ENCODE peak calls at places on chromosomes 6 and 20, in eight cellular contexts. One of them, this sample, is unnamed.

GRCh38 chr6:121485359-121485809 is 49.9 kb downstream of the GJA1 start:
- DNase-seq in lower leg skin: no peak
- DNase-seq in dorsolateral prefrontal cortex: no peak
- DNase-seq in cardiac fibroblast: peak; percentile 54
- DNase-seq in GM12865: no peak
- DNase-seq in ovary: no peak
- DNase-seq in stomach: no peak
- DNase-seq in transverse colon: no peak
- DNase-seq in this sample: no peak

GRCh38 chr20:50630578-50631263 is 60.6 kb downstream of the RIPOR3 start:
- DNase-seq in lower leg skin: no peak
- DNase-seq in dorsolateral prefrontal cortex: no peak
- DNase-seq in cardiac fibroblast: no peak
- DNase-seq in GM12865: no peak
- DNase-seq in ovary: no peak
- DNase-seq in stomach: no peak
- DNase-seq in transverse colon: no peak
- DNase-seq in this sample: no peak

GRCh38 chr6:11918739-11919605 is 93.1 kb upstream of the HIVEP1 start:
- DNase-seq in lower leg skin: no peak
- DNase-seq in dorsolateral prefrontal cortex: no peak
- DNase-seq in cardiac fibroblast: no peak
- DNase-seq in GM12865: no peak
- DNase-seq in ovary: no peak
- DNase-seq in stomach: no peak
- DNase-seq in transverse colon: no peak
- DNase-seq in this sample: no peak

GRCh38 chr20:41135187-41135887 is 2.0 kb upstream of the PLCG1 start:
- DNase-seq in lower leg skin: no peak
- DNase-seq in dorsolateral prefrontal cortex: no peak
- DNase-seq in cardiac fibroblast: peak; percentile 46
- DNase-seq in GM12865: peak; percentile 71
- DNase-seq in ovary: no peak
- DNase-seq in stomach: peak; percentile 61
- DNase-seq in transverse colon: peak; percentile 60
- DNase-seq in this sample: peak; percentile 66

GRCh38 chr20:7375905-7376304 is 564.4 kb downstream of the HAO1 start:
- DNase-seq in lower leg skin: no peak
- DNase-seq in dorsolateral prefrontal cortex: no peak
- DNase-seq in cardiac fibroblast: peak; percentile 65
- DNase-seq in GM12865: peak; percentile 27
- DNase-seq in ovary: no peak
- DNase-seq in stomach: no peak
- DNase-seq in transverse colon: no peak
- DNase-seq in this sample: peak; percentile 7

GRCh38 chr20:49276201-49276894 is 1.5 kb downstream of the ZNFX1 start:
- DNase-seq in lower leg skin: no peak
- DNase-seq in dorsolateral prefrontal cortex: no peak
- DNase-seq in cardiac fibroblast: peak; percentile 75
- DNase-seq in GM12865: peak; percentile 64
- DNase-seq in ovary: no peak
- DNase-seq in stomach: no peak
- DNase-seq in transverse colon: peak; percentile 14
- DNase-seq in this sample: no peak

GRCh38 chr20:43416591-43417228 is 41.0 kb upstream of the SRSF6 start:
- DNase-seq in lower leg skin: no peak
- DNase-seq in dorsolateral prefrontal cortex: no peak
- DNase-seq in cardiac fibroblast: no peak
- DNase-seq in GM12865: no peak
- DNase-seq in ovary: no peak
- DNase-seq in stomach: no peak
- DNase-seq in transverse colon: no peak
- DNase-seq in this sample: no peak

GRCh38 chr20:54292186-54292585 is 84.3 kb downstream of the PFDN4 start:
- DNase-seq in lower leg skin: no peak
- DNase-seq in dorsolateral prefrontal cortex: no peak
- DNase-seq in cardiac fibroblast: peak; percentile 38
- DNase-seq in GM12865: no peak
- DNase-seq in ovary: no peak
- DNase-seq in stomach: no peak
- DNase-seq in transverse colon: no peak
- DNase-seq in this sample: no peak

GRCh38 chr20:54539521-54540046 is 64.2 kb downstream of the DOK5 start:
- DNase-seq in lower leg skin: no peak
- DNase-seq in dorsolateral prefrontal cortex: no peak
- DNase-seq in cardiac fibroblast: no peak
- DNase-seq in GM12865: no peak
- DNase-seq in ovary: no peak
- DNase-seq in stomach: no peak
- DNase-seq in transverse colon: no peak
- DNase-seq in this sample: no peak

GRCh38 chr20:19761853-19762252 is 3.8 kb downstream of the RIN2 start:
- DNase-seq in lower leg skin: no peak
- DNase-seq in dorsolateral prefrontal cortex: no peak
- DNase-seq in cardiac fibroblast: no peak
- DNase-seq in GM12865: no peak
- DNase-seq in ovary: no peak
- DNase-seq in stomach: no peak
- DNase-seq in transverse colon: no peak
- DNase-seq in this sample: no peak

GRCh38 chr20:34538671-34539123 is 19.8 kb upstream of the MAP1LC3A start:
- DNase-seq in lower leg skin: no peak
- DNase-seq in dorsolateral prefrontal cortex: no peak
- DNase-seq in cardiac fibroblast: peak; percentile 69
- DNase-seq in GM12865: peak; percentile 67
- DNase-seq in ovary: no peak
- DNase-seq in stomach: peak; percentile 60
- DNase-seq in transverse colon: peak; percentile 55
- DNase-seq in this sample: no peak

GRCh38 chr6:125048274-125048673 is 86.0 kb downstream of the RNF217 start:
- DNase-seq in lower leg skin: no peak
- DNase-seq in dorsolateral prefrontal cortex: no peak
- DNase-seq in cardiac fibroblast: no peak
- DNase-seq in GM12865: no peak
- DNase-seq in ovary: no peak
- DNase-seq in stomach: no peak
- DNase-seq in transverse colon: no peak
- DNase-seq in this sample: no peak

GRCh38 chr6:18380165-18380564 is 7.0 kb upstream of the RNF144B start:
- DNase-seq in lower leg skin: no peak
- DNase-seq in dorsolateral prefrontal cortex: no peak
- DNase-seq in cardiac fibroblast: peak; percentile 32
- DNase-seq in GM12865: no peak
- DNase-seq in ovary: no peak
- DNase-seq in stomach: no peak
- DNase-seq in transverse colon: no peak
- DNase-seq in this sample: no peak

GRCh38 chr6:33962673-33963072 is 158.9 kb upstream of the MLN start:
- DNase-seq in lower leg skin: no peak
- DNase-seq in dorsolateral prefrontal cortex: no peak
- DNase-seq in cardiac fibroblast: no peak
- DNase-seq in GM12865: no peak
- DNase-seq in ovary: no peak
- DNase-seq in stomach: no peak
- DNase-seq in transverse colon: no peak
- DNase-seq in this sample: no peak

GRCh38 chr6:43735642-43736199 is 34.3 kb upstream of the VEGFA start:
- DNase-seq in lower leg skin: no peak
- DNase-seq in dorsolateral prefrontal cortex: no peak
- DNase-seq in cardiac fibroblast: no peak
- DNase-seq in GM12865: no peak
- DNase-seq in ovary: no peak
- DNase-seq in stomach: no peak
- DNase-seq in transverse colon: no peak
- DNase-seq in this sample: no peak

GRCh38 chr6:3384346-3385143 is 72.3 kb downstream of the SLC22A23 start:
- DNase-seq in lower leg skin: no peak
- DNase-seq in dorsolateral prefrontal cortex: no peak
- DNase-seq in cardiac fibroblast: no peak
- DNase-seq in GM12865: no peak
- DNase-seq in ovary: no peak
- DNase-seq in stomach: no peak
- DNase-seq in transverse colon: no peak
- DNase-seq in this sample: no peak

GRCh38 chr20:44326391-44327159 is 10.3 kb upstream of the R3HDML start:
- DNase-seq in lower leg skin: no peak
- DNase-seq in dorsolateral prefrontal cortex: no peak
- DNase-seq in cardiac fibroblast: no peak
- DNase-seq in GM12865: no peak
- DNase-seq in ovary: no peak
- DNase-seq in stomach: no peak
- DNase-seq in transverse colon: no peak
- DNase-seq in this sample: no peak

GRCh38 chr6:39797751-39798150 is 5.6 kb downstream of the DAAM2 start:
- DNase-seq in lower leg skin: no peak
- DNase-seq in dorsolateral prefrontal cortex: no peak
- DNase-seq in cardiac fibroblast: no peak
- DNase-seq in GM12865: no peak
- DNase-seq in ovary: no peak
- DNase-seq in stomach: no peak
- DNase-seq in transverse colon: no peak
- DNase-seq in this sample: no peak

GRCh38 chr6:36827261-36828079 is 11.8 kb downstream of the CPNE5 start:
- DNase-seq in lower leg skin: no peak
- DNase-seq in dorsolateral prefrontal cortex: no peak
- DNase-seq in cardiac fibroblast: peak; percentile 89
- DNase-seq in GM12865: no peak
- DNase-seq in ovary: peak; percentile 62
- DNase-seq in stomach: no peak
- DNase-seq in transverse colon: no peak
- DNase-seq in this sample: no peak

GRCh38 chr20:48041078-48041780 is 255.9 kb upstream of the SULF2 start:
- DNase-seq in lower leg skin: no peak
- DNase-seq in dorsolateral prefrontal cortex: no peak
- DNase-seq in cardiac fibroblast: no peak
- DNase-seq in GM12865: no peak
- DNase-seq in ovary: no peak
- DNase-seq in stomach: no peak
- DNase-seq in transverse colon: no peak
- DNase-seq in this sample: no peak

GRCh38 chr6:116666869-116667268 is 1.7 kb downstream of the ZUP1 start:
- DNase-seq in lower leg skin: no peak
- DNase-seq in dorsolateral prefrontal cortex: no peak
- DNase-seq in cardiac fibroblast: no peak
- DNase-seq in GM12865: peak; percentile 73
- DNase-seq in ovary: no peak
- DNase-seq in stomach: no peak
- DNase-seq in transverse colon: no peak
- DNase-seq in this sample: no peak
- H3K4me3 ChIP-seq in lower leg skin: no peak overlapping the region
- H3K4me3 ChIP-seq in dorsolateral prefrontal cortex: no peak overlapping the region
- H3K4me3 ChIP-seq in cardiac fibroblast: no peak overlapping the region
- H3K4me3 ChIP-seq in GM12865: peak overlapping the region; percentile 93
- H3K4me3 ChIP-seq in ovary: no peak overlapping the region
- H3K4me3 ChIP-seq in stomach: no peak overlapping the region
- H3K4me3 ChIP-seq in transverse colon: no peak overlapping the region
- H3K4me3 ChIP-seq in this sample: no peak overlapping the region

GRCh38 chr6:84050408-84050807 is 16.8 kb downstream of the MRAP2 start:
- DNase-seq in lower leg skin: no peak
- DNase-seq in dorsolateral prefrontal cortex: no peak
- DNase-seq in cardiac fibroblast: no peak
- DNase-seq in GM12865: no peak
- DNase-seq in ovary: no peak
- DNase-seq in stomach: no peak
- DNase-seq in transverse colon: no peak
- DNase-seq in this sample: no peak

GRCh38 chr6:84055646-84056045 is 22.1 kb downstream of the MRAP2 start:
- DNase-seq in lower leg skin: no peak
- DNase-seq in dorsolateral prefrontal cortex: no peak
- DNase-seq in cardiac fibroblast: no peak
- DNase-seq in GM12865: no peak
- DNase-seq in ovary: no peak
- DNase-seq in stomach: no peak
- DNase-seq in transverse colon: no peak
- DNase-seq in this sample: no peak

GRCh38 chr6:84048588-84048987 is 15.0 kb downstream of the MRAP2 start:
- DNase-seq in lower leg skin: no peak
- DNase-seq in dorsolateral prefrontal cortex: no peak
- DNase-seq in cardiac fibroblast: no peak
- DNase-seq in GM12865: no peak
- DNase-seq in ovary: no peak
- DNase-seq in stomach: no peak
- DNase-seq in transverse colon: no peak
- DNase-seq in this sample: no peak

GRCh38 chr6:84052883-84053241 is 19.3 kb downstream of the MRAP2 start:
- DNase-seq in lower leg skin: no peak
- DNase-seq in dorsolateral prefrontal cortex: no peak
- DNase-seq in cardiac fibroblast: no peak
- DNase-seq in GM12865: no peak
- DNase-seq in ovary: no peak
- DNase-seq in stomach: no peak
- DNase-seq in transverse colon: no peak
- DNase-seq in this sample: no peak

GRCh38 chr6:84052204-84052882 is 18.8 kb downstream of the MRAP2 start:
- DNase-seq in lower leg skin: no peak
- DNase-seq in dorsolateral prefrontal cortex: peak; percentile 60
- DNase-seq in cardiac fibroblast: peak; percentile 43
- DNase-seq in GM12865: no peak
- DNase-seq in ovary: peak; percentile 73
- DNase-seq in stomach: no peak
- DNase-seq in transverse colon: no peak
- DNase-seq in this sample: no peak
- H3K4me3 ChIP-seq in lower leg skin: no peak overlapping the region
- H3K4me3 ChIP-seq in dorsolateral prefrontal cortex: no peak overlapping the region
- H3K4me3 ChIP-seq in cardiac fibroblast: no peak overlapping the region
- H3K4me3 ChIP-seq in GM12865: no peak overlapping the region
- H3K4me3 ChIP-seq in ovary: no peak overlapping the region
- H3K4me3 ChIP-seq in stomach: no peak overlapping the region
- H3K4me3 ChIP-seq in transverse colon: no peak overlapping the region
- H3K4me3 ChIP-seq in this sample: no peak overlapping the region

GRCh38 chr20:1491281-1491840 is at the start of gene SIRPB2:
- DNase-seq in lower leg skin: no peak
- DNase-seq in dorsolateral prefrontal cortex: no peak
- DNase-seq in cardiac fibroblast: peak; percentile 39
- DNase-seq in GM12865: no peak
- DNase-seq in ovary: no peak
- DNase-seq in stomach: no peak
- DNase-seq in transverse colon: peak; percentile 21
- DNase-seq in this sample: no peak
- H3K4me3 ChIP-seq in lower leg skin: peak within 1 kb of the TSS; percentile 11
- H3K4me3 ChIP-seq in dorsolateral prefrontal cortex: peak within 1 kb of the TSS; percentile 36
- H3K4me3 ChIP-seq in cardiac fibroblast: no peak within 1 kb of the TSS
- H3K4me3 ChIP-seq in GM12865: no peak within 1 kb of the TSS
- H3K4me3 ChIP-seq in ovary: no peak within 1 kb of the TSS
- H3K4me3 ChIP-seq in stomach: no peak within 1 kb of the TSS
- H3K4me3 ChIP-seq in transverse colon: no peak within 1 kb of the TSS
- H3K4me3 ChIP-seq in this sample: no peak within 1 kb of the TSS

GRCh38 chr6:93282521-93283031 is 136.8 kb downstream of the EPHA7 start:
- DNase-seq in lower leg skin: no peak
- DNase-seq in dorsolateral prefrontal cortex: no peak
- DNase-seq in cardiac fibroblast: no peak
- DNase-seq in GM12865: no peak
- DNase-seq in ovary: no peak
- DNase-seq in stomach: no peak
- DNase-seq in transverse colon: no peak
- DNase-seq in this sample: no peak

DNA sequence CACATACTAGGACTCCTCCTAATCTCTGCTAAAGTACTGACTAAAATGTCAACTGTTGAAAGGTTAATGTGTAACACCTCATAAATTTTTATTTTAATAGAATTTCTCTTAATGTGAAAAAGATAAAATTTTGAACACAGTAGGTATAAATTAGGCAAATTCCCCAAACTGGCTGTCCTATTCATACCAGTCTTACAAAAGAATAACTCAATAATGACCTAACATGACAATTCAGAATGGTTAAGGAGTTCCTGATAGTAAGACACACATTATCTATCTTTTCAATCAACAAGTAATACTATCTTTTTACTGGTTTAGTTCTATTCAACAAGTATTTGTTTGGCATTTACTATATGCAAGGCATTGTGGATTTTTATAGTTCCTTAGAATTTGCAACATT is 141.1 kb downstream of the EPHA7 start:
- DNase-seq in lower leg skin: no peak
- DNase-seq in dorsolateral prefrontal cortex: no peak
- DNase-seq in cardiac fibroblast: no peak
- DNase-seq in GM12865: no peak
- DNase-seq in ovary: no peak
- DNase-seq in stomach: no peak
- DNase-seq in transverse colon: no peak
- DNase-seq in this sample: no peak
- H3K4me3 ChIP-seq in lower leg skin: no peak overlapping the region
- H3K4me3 ChIP-seq in dorsolateral prefrontal cortex: no peak overlapping the region
- H3K4me3 ChIP-seq in cardiac fibroblast: no peak overlapping the region
- H3K4me3 ChIP-seq in GM12865: no peak overlapping the region
- H3K4me3 ChIP-seq in ovary: no peak overlapping the region
- H3K4me3 ChIP-seq in stomach: no peak overlapping the region
- H3K4me3 ChIP-seq in transverse colon: no peak overlapping the region
- H3K4me3 ChIP-seq in this sample: no peak overlapping the region